ENCODE peak calls at places on chromosomes 12 and 14, in four cellular contexts. W is fibroblast of the aortic adventitia, C is fibroblast of mammary gland, U is mucosa of descending colon. O is an unnamed sample.

GRCh38 chr12:105523164-105524057 is 192.9 kb downstream of the C12orf75 start:
- DNase-seq in C (peak), U (peak), W (peak), O (peak)

GRCh38 chr12:121765573-121765972 is 27.9 kb downstream of the RHOF start:
- DNase-seq in U (no peak), C (peak), W (peak), O (peak)

GRCh38 chr12:60387356-60387755 is 791.5 kb downstream of the SLC16A7 start:
- DNase-seq in W (no peak), C (no peak), U (no peak), O (no peak)

GRCh38 chr14:95683793-95684192 is 2.4 kb upstream of the TCL1B start:
- DNase-seq in W (no peak), U (peak), C (peak), O (no peak)

GRCh38 chr12:30908389-30909087 is 18.0 kb upstream of the TSPAN11 start:
- DNase-seq in W (peak), U (no peak), C (peak), O (no peak)

GRCh38 chr12:108850854-108851573 is 6.4 kb downstream of the SSH1 start:
- DNase-seq in U (no peak), W (peak), C (peak), O (peak)

GRCh38 chr12:34402228-34402898 is 380.1 kb downstream of the ALG10 start:
- DNase-seq in U (peak), C (no peak), W (no peak), O (peak)

GRCh38 chr14:86501611-86502010 is 971.7 kb downstream of the FLRT2 start:
- DNase-seq in C (no peak), W (no peak), U (no peak), O (no peak)

GRCh38 chr12:124497658-124498057 is 69.8 kb downstream of the NCOR2 start:
- DNase-seq in W (peak), C (peak), U (no peak), O (no peak)

GRCh38 chr14:50659327-50659974 is 8.7 kb downstream of the SAV1 start:
- DNase-seq in W (no peak), C (no peak), U (no peak), O (no peak)

GRCh38 chr14:75452900-75453816 is 25.3 kb downstream of the JDP2 start:
- DNase-seq in U (no peak), C (peak), W (peak), O (peak)

GRCh38 chr12:59973515-59973914 is 377.7 kb downstream of the SLC16A7 start:
- DNase-seq in U (no peak), C (peak), W (peak), O (no peak)

GRCh38 chr12:2958432-2959193 is 584 bp upstream of the TEAD4 start:
- DNase-seq in U (peak), C (peak), W (peak), O (peak)

GRCh38 chr14:83384253-83384652 is 1850.6 kb upstream of the SEL1L start:
- DNase-seq in U (no peak), W (no peak), C (no peak), O (no peak)

GRCh38 chr12:42968426-42968825 is 378.9 kb upstream of the PRICKLE1 start:
- DNase-seq in C (no peak), U (no peak), W (no peak), O (no peak)

GRCh38 chr14:69008411-69008810 is 29.3 kb upstream of the ACTN1 start:
- DNase-seq in C (no peak), U (no peak), W (peak), O (no peak)

GRCh38 chr12:132761032-132761910 is at the start of gene ANKLE2:
- DNase-seq in U (peak), W (peak), C (peak), O (peak)

GRCh38 chr12:113230315-113231274 is 9.3 kb downstream of the TPCN1 start:
- DNase-seq in C (peak), W (no peak), U (peak), O (no peak)

GRCh38 chr12:61504396-61505115 is 755.6 kb upstream of the USP15 start:
- DNase-seq in U (no peak), C (no peak), W (no peak), O (no peak)

GRCh38 chr14:75343914-75344313 is 65.3 kb downstream of the FOS start:
- DNase-seq in C (peak), W (peak), U (no peak), O (no peak)

GRCh38 chr12:46920503-46920902 is 94.7 kb upstream of the SLC38A4 start:
- DNase-seq in C (no peak), U (no peak), W (no peak), O (no peak)

GRCh38 chr12:26113853-26114719 is 10.8 kb downstream of the BHLHE41 start:
- DNase-seq in C (peak), U (peak), W (peak), O (peak)

GRCh38 chr12:130213249-130213648 is 51.0 kb downstream of the FZD10 start:
- DNase-seq in C (no peak), U (no peak), W (no peak), O (no peak)

GRCh38 chr12:71425568-71425967 is 14.0 kb upstream of the LGR5 start:
- DNase-seq in C (no peak), U (no peak), W (no peak), O (no peak)

GRCh38 chr12:65651060-65651459 is 173.2 kb upstream of the HMGA2 start:
- DNase-seq in C (no peak), W (no peak), U (no peak), O (no peak)

GRCh38 chr12:122138181-122138580 is 35.8 kb downstream of the IL31 start:
- DNase-seq in C (no peak), U (no peak), W (no peak), O (no peak)

GRCh38 chr12:20557076-20557475 is 138.1 kb upstream of the SLCO1C1 start:
- DNase-seq in C (no peak), U (no peak), W (no peak), O (no peak)

DNA sequence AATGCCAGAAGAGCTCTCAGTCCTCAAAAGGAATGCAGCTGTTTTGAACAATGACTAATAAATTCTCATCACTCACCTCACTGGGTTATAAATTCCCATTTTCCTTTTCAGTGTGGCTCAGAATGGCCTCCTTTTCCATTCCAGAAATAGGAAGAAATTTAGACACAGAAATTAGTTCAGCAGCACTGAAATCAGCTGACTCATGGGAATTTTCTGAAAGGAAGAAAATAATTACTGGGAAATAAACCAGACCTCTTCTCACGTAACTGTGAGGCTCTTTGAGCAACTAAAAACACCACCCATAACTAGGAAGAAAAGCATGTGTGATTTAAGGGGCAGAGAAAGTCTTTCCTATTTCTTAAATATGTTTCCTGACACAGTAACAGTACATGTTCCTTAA is 23.8 kb downstream of the CD163 start:
- DNase-seq in U (no peak), W (peak), C (peak), O (no peak)
- TF ChIP-seq CTCF in U (no peak), W (no peak), C (no peak), O (no peak)

GRCh38 chr14:24231263-24232120 is 675 bp downstream of the NEDD8 start:
- DNase-seq in W (no peak), C (no peak), U (no peak), O (no peak)

GRCh38 chr14:24232121-24232644 is at the start of gene NEDD8:
- DNase-seq in U (peak), C (peak), W (peak), O (peak)

GRCh38 chr14:24234095-24235020 is 1.6 kb downstream of the GMPR2 start:
- DNase-seq in W (no peak), U (no peak), C (no peak), O (no peak)

GRCh38 chr14:24233538-24233866 is 773 bp downstream of the GMPR2 start:
- DNase-seq in W (no peak), C (no peak), U (no peak), O (no peak)

DNA sequence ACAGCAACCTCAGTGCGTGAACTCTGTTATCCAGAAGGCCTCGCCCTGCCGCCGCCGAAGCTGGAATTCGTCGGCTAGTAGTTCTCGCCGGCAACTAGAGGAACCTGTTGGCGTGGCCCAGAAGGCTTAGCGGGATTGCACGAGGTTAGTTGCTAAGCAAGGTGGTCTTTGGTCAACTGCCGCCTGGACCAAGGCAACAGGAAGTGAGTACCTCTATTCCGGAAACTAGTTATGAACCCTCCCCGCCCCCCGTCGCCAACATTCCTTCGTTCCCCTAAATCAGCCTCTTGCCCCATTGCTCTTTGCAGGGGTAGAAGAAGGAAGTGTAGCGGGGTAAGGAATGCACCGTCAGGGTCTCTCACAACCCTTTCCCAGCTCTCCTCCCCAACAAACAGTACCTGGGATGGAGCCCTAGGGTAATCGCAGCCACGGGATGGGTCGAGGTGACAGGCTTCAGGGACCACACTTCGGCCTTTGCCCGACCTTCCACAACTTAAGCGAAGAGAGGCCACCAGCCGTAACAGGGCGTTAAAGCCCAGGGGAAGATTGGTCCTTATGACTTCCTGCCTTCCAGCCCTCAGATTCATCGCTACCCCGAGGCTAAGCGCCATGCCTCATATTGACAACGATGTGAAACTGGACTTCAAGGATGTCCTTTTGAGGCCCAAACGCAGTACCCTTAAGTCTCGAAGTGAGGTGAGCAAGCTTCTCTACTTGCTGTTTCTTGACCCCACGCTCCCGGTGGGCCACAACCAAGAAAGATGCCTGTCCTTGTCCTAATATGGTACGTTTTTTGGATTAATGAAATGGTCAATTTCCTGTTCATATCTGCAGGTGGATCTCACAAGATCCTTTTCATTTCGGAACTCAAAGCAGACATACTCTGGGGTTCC is at the start of gene GMPR2:
- DNase-seq in U (no peak), C (peak), W (no peak), O (no peak)
- TF ChIP-seq CTCF in U (no peak), C (no peak), W (no peak), O (no peak)

DNA sequence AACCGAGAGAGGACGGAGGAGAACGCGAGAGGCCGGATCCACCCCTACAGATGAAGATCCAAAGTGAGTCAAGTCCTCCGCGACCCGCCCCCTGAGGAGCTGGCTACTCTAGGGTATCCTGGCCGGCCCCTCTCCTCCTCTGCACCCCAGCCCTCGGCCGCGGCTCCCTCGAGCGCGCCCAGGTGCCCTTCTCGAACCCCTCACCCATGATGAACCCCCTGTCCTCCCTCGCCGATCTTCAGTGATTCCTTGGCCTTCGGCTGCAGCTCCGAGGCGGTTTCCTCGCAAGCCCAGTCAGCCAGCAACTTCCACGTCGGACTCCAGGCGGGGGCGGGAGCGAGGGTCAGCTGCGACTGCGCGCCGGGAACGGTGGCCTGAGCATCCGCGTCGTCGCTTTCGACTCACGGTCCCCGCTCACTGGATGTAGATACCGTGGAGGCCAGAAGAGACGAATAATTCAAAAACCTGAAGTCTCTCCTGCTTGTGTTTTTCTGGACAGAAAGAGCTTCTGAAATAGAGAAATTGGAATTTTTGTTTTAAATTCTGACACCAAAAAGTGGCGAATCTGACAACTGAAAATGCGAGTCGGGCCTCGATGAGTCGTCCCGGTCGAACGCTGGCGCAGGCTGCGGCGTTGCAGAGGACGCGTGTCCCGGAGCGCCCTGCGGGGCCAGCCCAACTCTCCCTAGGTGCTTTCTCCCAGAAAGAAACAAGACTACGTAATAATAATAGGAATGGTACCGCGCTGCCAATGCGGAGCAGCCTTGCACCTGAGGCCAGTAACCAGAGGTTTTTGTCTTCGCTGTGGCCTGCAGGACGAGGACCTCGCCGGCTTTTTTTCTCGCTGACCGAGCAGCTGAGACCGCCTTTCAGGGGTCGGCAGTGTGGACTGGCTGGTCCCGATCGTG is at the start of gene ARL1:
- DNase-seq in U (peak), C (peak), W (peak), O (peak)
- TF ChIP-seq CTCF in U (no peak), C (no peak), W (no peak), O (no peak)

GRCh38 chr14:36243183-36243582 is 66.7 kb upstream of the PTCSC3 start:
- DNase-seq in W (no peak), U (no peak), C (no peak), O (no peak)

GRCh38 chr14:36245223-36245622 is 68.7 kb upstream of the PTCSC3 start:
- DNase-seq in C (no peak), W (no peak), U (no peak), O (no peak)

GRCh38 chr14:36238666-36239363 is 62.3 kb upstream of the PTCSC3 start:
- DNase-seq in U (no peak), W (peak), C (peak), O (no peak)

GRCh38 chr14:36241183-36241582 is 64.7 kb upstream of the PTCSC3 start:
- DNase-seq in C (peak), U (no peak), W (no peak), O (no peak)
- TF ChIP-seq CTCF in C (peak), U (no peak), W (no peak), O (no peak)

GRCh38 chr14:30333934-30334333 is 225.0 kb upstream of the G2E3 start:
- DNase-seq in U (no peak), W (peak), C (peak), O (no peak)

GRCh38 chr14:30332374-30332773 is 226.6 kb upstream of the G2E3 start:
- DNase-seq in W (no peak), U (no peak), C (no peak), O (no peak)

GRCh38 chr14:30331030-30331429 is 227.9 kb upstream of the G2E3 start:
- DNase-seq in W (no peak), C (no peak), U (no peak), O (no peak)

GRCh38 chr14:30330452-30330851 is 228.5 kb upstream of the G2E3 start:
- DNase-seq in U (no peak), C (peak), W (no peak), O (no peak)
- TF ChIP-seq CTCF in U (no peak), C (peak), W (peak), O (peak)

DNA sequence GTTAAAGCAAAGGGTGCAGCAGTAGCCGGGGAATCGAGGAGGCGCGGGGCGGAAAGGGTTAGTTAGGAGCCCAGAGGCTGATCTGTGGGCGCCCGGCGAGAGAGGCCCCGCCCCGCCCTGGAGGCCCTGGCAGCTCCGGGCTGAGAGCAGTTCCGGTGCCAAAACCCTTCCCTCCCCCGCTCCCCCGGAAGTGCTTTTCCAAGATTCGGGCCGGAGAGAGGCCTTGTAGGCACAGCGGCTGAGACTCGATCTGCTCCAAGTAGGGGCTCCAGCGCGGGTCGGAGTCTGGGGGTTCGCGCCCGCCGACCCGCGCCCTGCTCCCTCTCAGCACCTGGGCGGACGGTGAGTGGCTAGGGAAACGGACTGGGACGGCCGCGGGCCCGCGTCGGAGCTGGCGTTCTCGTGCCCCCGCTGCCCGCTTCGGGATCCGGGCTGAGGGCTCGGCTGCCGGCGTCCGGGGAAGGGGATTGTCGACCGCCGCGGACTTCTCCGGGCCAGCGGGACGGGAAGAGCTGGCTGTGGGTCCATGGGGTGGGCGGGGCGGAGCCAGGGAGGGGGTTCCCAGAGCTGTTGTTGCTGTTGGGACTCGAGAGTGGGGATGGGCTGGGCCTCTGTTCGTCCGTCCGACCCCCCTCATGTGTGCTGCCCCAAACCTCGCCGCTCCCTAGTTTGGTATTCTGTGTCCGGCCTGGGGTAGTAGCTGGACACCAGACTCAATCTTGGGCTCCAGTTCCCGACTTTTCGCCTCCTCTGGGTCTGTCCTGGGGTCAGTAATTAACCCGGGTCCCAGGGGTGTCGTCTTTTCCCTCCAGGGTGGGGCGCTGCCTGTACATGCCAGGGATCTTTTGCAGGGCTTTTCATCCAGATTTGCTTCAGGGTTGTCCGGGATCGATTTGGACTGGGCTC is at the start of gene FRS2:
- DNase-seq in U (peak), W (peak), C (peak), O (peak)
- TF ChIP-seq CTCF in U (no peak), W (peak), C (peak), O (no peak)

GRCh38 chr12:44526655-44527199 is 349.4 kb downstream of the NELL2 start:
- DNase-seq in C (no peak), U (no peak), W (no peak), O (no peak)
- TF ChIP-seq CTCF in C (no peak), U (no peak), W (no peak), O (peak)

DNA sequence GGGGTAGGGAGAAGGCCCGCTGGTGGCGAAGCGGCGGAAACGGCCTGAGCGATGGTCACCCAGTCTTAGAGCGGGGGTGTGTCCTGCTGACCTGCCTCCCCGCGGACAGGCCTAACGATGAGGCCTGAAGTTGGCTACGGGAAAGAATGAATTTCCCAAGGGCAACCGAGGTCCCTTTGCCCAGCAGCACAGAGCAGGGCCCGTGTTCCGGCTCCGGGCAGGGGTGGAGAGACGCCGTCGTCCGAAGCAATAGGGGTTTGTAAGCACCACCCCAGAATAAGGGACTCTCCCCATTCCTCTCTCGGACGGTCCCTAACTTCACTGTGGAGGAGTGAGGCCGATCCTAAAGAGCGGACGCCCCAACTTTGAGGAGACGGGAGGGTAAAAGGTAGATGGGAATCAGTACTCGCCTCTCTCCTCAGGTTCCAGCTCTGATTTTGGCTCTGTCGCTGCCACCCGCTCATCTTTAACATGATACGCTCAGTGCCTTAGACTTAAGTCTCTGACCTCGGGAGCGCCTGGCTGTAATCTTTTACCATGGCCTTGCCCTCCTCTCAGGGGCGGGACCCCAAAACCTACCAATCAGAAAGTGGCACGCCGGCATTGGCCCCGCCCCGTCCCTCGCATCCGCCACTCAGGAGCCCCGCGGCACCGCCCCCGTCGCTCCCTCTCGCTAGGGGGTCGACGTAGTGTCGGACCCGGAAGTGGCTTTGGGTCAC is at the start of gene DDIT3:
- DNase-seq in C (peak), W (peak), U (peak), O (peak)
- TF ChIP-seq CTCF in C (no peak), W (no peak), U (no peak), O (no peak)

O was measured in glutamatergic neuron.